ENCODE peak calls at places on chromosome 1, in seven cellular contexts. One of them, this sample, is unnamed. For H3K27me3, the result is how much of the 10 kb centered on the place peaks cover.

GRCh38 chr1:110283677-110284076 is 55.5 kb upstream of the RBM15 start:
- DNase-seq in prostate gland: no peak
- DNase-seq in IMR-90: peak
- DNase-seq in CD4-positive, CD25-positive, alpha-beta regulatory T cell: no peak
- DNase-seq in tibial artery: no peak
- DNase-seq in H7: no peak
- DNase-seq in tibial nerve: no peak
- DNase-seq in this sample: no peak

GRCh38 chr1:241810769-241811402 is 37.1 kb upstream of the EXO1 start:
- DNase-seq in prostate gland: no peak
- DNase-seq in IMR-90: no peak
- DNase-seq in CD4-positive, CD25-positive, alpha-beta regulatory T cell: no peak
- DNase-seq in tibial artery: no peak
- DNase-seq in H7: no peak
- DNase-seq in tibial nerve: no peak
- DNase-seq in this sample: no peak

GRCh38 chr1:212401838-212402582 is 12.7 kb downstream of the PACC1 start:
- DNase-seq in prostate gland: no peak
- DNase-seq in IMR-90: peak
- DNase-seq in CD4-positive, CD25-positive, alpha-beta regulatory T cell: no peak
- DNase-seq in tibial artery: no peak
- DNase-seq in H7: no peak
- DNase-seq in tibial nerve: no peak
- DNase-seq in this sample: no peak

GRCh38 chr1:13699936-13700520 is at the start of gene PRDM2:
- DNase-seq in prostate gland: peak
- DNase-seq in IMR-90: peak
- DNase-seq in CD4-positive, CD25-positive, alpha-beta regulatory T cell: peak
- DNase-seq in tibial artery: peak
- DNase-seq in H7: peak
- DNase-seq in tibial nerve: peak
- DNase-seq in this sample: peak

GRCh38 chr1:61436016-61436415 is 288.9 kb downstream of the TM2D1 start:
- DNase-seq in prostate gland: no peak
- DNase-seq in IMR-90: no peak
- DNase-seq in CD4-positive, CD25-positive, alpha-beta regulatory T cell: no peak
- DNase-seq in tibial artery: no peak
- DNase-seq in H7: no peak
- DNase-seq in tibial nerve: no peak
- DNase-seq in this sample: no peak

GRCh38 chr1:75136921-75137641 is 2.9 kb downstream of the LHX8 start:
- DNase-seq in prostate gland: no peak
- DNase-seq in IMR-90: no peak
- DNase-seq in CD4-positive, CD25-positive, alpha-beta regulatory T cell: no peak
- DNase-seq in tibial artery: no peak
- DNase-seq in H7: peak
- DNase-seq in tibial nerve: no peak
- DNase-seq in this sample: no peak

GRCh38 chr1:74328851-74329250 is 93.7 kb downstream of the TNNI3K start:
- DNase-seq in prostate gland: no peak
- DNase-seq in IMR-90: no peak
- DNase-seq in CD4-positive, CD25-positive, alpha-beta regulatory T cell: no peak
- DNase-seq in tibial artery: no peak
- DNase-seq in H7: no peak
- DNase-seq in tibial nerve: no peak
- DNase-seq in this sample: no peak

GRCh38 chr1:165773324-165773965 is 4.8 kb upstream of the TMCO1 start:
- DNase-seq in prostate gland: no peak
- DNase-seq in IMR-90: peak
- DNase-seq in CD4-positive, CD25-positive, alpha-beta regulatory T cell: no peak
- DNase-seq in tibial artery: no peak
- DNase-seq in H7: no peak
- DNase-seq in tibial nerve: no peak
- DNase-seq in this sample: no peak

GRCh38 chr1:85214654-85215053 is 13.8 kb upstream of the SYDE2 start:
- DNase-seq in prostate gland: no peak
- DNase-seq in IMR-90: no peak
- DNase-seq in CD4-positive, CD25-positive, alpha-beta regulatory T cell: no peak
- DNase-seq in tibial artery: no peak
- DNase-seq in H7: no peak
- DNase-seq in tibial nerve: no peak
- DNase-seq in this sample: no peak

GRCh38 chr1:224540535-224540934 is 75.6 kb upstream of the CNIH3 start:
- DNase-seq in prostate gland: no peak
- DNase-seq in IMR-90: no peak
- DNase-seq in CD4-positive, CD25-positive, alpha-beta regulatory T cell: no peak
- DNase-seq in tibial artery: no peak
- DNase-seq in H7: no peak
- DNase-seq in tibial nerve: no peak
- DNase-seq in this sample: no peak

DNA sequence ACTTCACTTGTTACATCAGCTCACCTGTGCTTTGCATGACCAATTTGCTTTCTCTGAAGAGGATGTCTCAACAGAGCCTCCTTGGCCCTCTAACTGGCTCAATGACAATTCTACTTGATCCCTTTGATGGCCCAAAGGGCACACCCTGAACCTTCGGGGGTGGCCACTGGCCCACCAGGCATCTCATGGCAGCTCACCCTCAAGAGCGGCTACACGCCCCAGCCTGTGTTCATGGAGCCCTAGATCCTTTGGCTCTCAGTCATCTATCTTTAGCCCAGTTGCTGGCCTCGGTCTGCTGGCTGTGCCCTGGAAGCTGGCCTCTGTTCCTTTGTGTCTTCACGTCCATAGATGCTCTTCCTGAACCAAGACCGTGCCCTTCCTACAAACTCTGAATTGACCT is 476.7 kb downstream of the NPHP4 start:
- DNase-seq in prostate gland: no peak
- DNase-seq in IMR-90: no peak
- DNase-seq in CD4-positive, CD25-positive, alpha-beta regulatory T cell: no peak
- DNase-seq in tibial artery: no peak
- DNase-seq in H7: no peak
- DNase-seq in tibial nerve: no peak
- DNase-seq in this sample: no peak
- H3K27me3 ChIP-seq in prostate gland: under half
- H3K27me3 ChIP-seq in IMR-90: under half
- H3K27me3 ChIP-seq in CD4-positive, CD25-positive, alpha-beta regulatory T cell: under half
- H3K27me3 ChIP-seq in tibial artery: under half
- H3K27me3 ChIP-seq in H7: under half
- H3K27me3 ChIP-seq in tibial nerve: under half
- H3K27me3 ChIP-seq in this sample: under half

GRCh38 chr1:10947181-10947580 is 65.3 kb upstream of the TARDBP start:
- DNase-seq in prostate gland: no peak
- DNase-seq in IMR-90: no peak
- DNase-seq in CD4-positive, CD25-positive, alpha-beta regulatory T cell: no peak
- DNase-seq in tibial artery: no peak
- DNase-seq in H7: peak
- DNase-seq in tibial nerve: no peak
- DNase-seq in this sample: no peak

GRCh38 chr1:10947691-10948462 is 64.6 kb upstream of the TARDBP start:
- DNase-seq in prostate gland: no peak
- DNase-seq in IMR-90: no peak
- DNase-seq in CD4-positive, CD25-positive, alpha-beta regulatory T cell: no peak
- DNase-seq in tibial artery: no peak
- DNase-seq in H7: peak
- DNase-seq in tibial nerve: no peak
- DNase-seq in this sample: no peak

GRCh38 chr1:10943991-10944730 is 68.3 kb upstream of the TARDBP start:
- DNase-seq in prostate gland: peak
- DNase-seq in IMR-90: no peak
- DNase-seq in CD4-positive, CD25-positive, alpha-beta regulatory T cell: no peak
- DNase-seq in tibial artery: no peak
- DNase-seq in H7: peak
- DNase-seq in tibial nerve: no peak
- DNase-seq in this sample: peak

GRCh38 chr1:10948463-10948775 is 64.0 kb upstream of the TARDBP start:
- DNase-seq in prostate gland: no peak
- DNase-seq in IMR-90: no peak
- DNase-seq in CD4-positive, CD25-positive, alpha-beta regulatory T cell: no peak
- DNase-seq in tibial artery: no peak
- DNase-seq in H7: no peak
- DNase-seq in tibial nerve: no peak
- DNase-seq in this sample: no peak

DNA sequence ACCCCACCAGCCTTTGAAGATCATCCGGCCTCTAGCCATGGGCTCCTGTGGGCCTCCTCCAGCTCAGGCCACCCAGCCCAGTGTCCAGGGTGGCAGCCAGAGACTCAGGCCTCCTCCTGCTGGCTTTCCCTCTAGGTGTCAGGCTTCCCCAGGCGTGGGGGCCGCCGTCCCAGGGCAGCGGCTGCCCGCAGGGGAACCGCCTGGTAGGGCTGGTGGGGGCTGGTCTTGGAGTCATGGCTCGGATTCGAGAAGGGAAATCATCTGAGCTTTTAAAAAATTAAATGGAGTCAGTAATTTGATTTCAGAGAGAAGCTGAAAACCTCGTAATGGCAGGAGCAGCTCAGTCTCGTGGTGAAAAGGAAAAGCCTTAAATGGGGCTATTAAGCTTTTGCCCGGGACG is 66.5 kb upstream of the TARDBP start:
- DNase-seq in prostate gland: no peak
- DNase-seq in IMR-90: no peak
- DNase-seq in CD4-positive, CD25-positive, alpha-beta regulatory T cell: no peak
- DNase-seq in tibial artery: no peak
- DNase-seq in H7: peak
- DNase-seq in tibial nerve: no peak
- DNase-seq in this sample: no peak
- H3K4me3 ChIP-seq in prostate gland: no peak
- H3K4me3 ChIP-seq in IMR-90: no peak
- H3K4me3 ChIP-seq in CD4-positive, CD25-positive, alpha-beta regulatory T cell: no peak
- H3K4me3 ChIP-seq in tibial artery: no peak
- H3K4me3 ChIP-seq in H7: no peak
- H3K4me3 ChIP-seq in tibial nerve: no peak
- H3K4me3 ChIP-seq in this sample: no peak

GRCh38 chr1:29410476-29410875 is 174.2 kb downstream of the PTPRU start:
- DNase-seq in prostate gland: no peak
- DNase-seq in IMR-90: no peak
- DNase-seq in CD4-positive, CD25-positive, alpha-beta regulatory T cell: no peak
- DNase-seq in tibial artery: no peak
- DNase-seq in H7: no peak
- DNase-seq in tibial nerve: no peak
- DNase-seq in this sample: no peak
- H3K27me3 ChIP-seq in prostate gland: under half
- H3K27me3 ChIP-seq in IMR-90: under half
- H3K27me3 ChIP-seq in CD4-positive, CD25-positive, alpha-beta regulatory T cell: under half
- H3K27me3 ChIP-seq in tibial artery: under half
- H3K27me3 ChIP-seq in H7: under half
- H3K27me3 ChIP-seq in tibial nerve: under half
- H3K27me3 ChIP-seq in this sample: under half

GRCh38 chr1:147717051-147717705 is 43.2 kb downstream of the GJA5 start:
- DNase-seq in prostate gland: peak
- DNase-seq in IMR-90: no peak
- DNase-seq in CD4-positive, CD25-positive, alpha-beta regulatory T cell: no peak
- DNase-seq in tibial artery: no peak
- DNase-seq in H7: no peak
- DNase-seq in tibial nerve: no peak
- DNase-seq in this sample: no peak
- H3K4me3 ChIP-seq in prostate gland: no peak
- H3K4me3 ChIP-seq in IMR-90: no peak
- H3K4me3 ChIP-seq in CD4-positive, CD25-positive, alpha-beta regulatory T cell: no peak
- H3K4me3 ChIP-seq in tibial artery: no peak
- H3K4me3 ChIP-seq in H7: no peak
- H3K4me3 ChIP-seq in tibial nerve: no peak
- H3K4me3 ChIP-seq in this sample: no peak

GRCh38 chr1:118991448-118991847 is 3.3 kb upstream of the TBX15 start:
- DNase-seq in prostate gland: no peak
- DNase-seq in IMR-90: no peak
- DNase-seq in CD4-positive, CD25-positive, alpha-beta regulatory T cell: no peak
- DNase-seq in tibial artery: no peak
- DNase-seq in H7: peak
- DNase-seq in tibial nerve: no peak
- DNase-seq in this sample: no peak
- H3K27me3 ChIP-seq in prostate gland: half or more
- H3K27me3 ChIP-seq in IMR-90: half or more
- H3K27me3 ChIP-seq in CD4-positive, CD25-positive, alpha-beta regulatory T cell: under half
- H3K27me3 ChIP-seq in tibial artery: under half
- H3K27me3 ChIP-seq in H7: half or more
- H3K27me3 ChIP-seq in tibial nerve: under half
- H3K27me3 ChIP-seq in this sample: under half

GRCh38 chr1:168178227-168178637 is 530 bp upstream of the TIPRL start:
- DNase-seq in prostate gland: no peak
- DNase-seq in IMR-90: no peak
- DNase-seq in CD4-positive, CD25-positive, alpha-beta regulatory T cell: no peak
- DNase-seq in tibial artery: no peak
- DNase-seq in H7: no peak
- DNase-seq in tibial nerve: no peak
- DNase-seq in this sample: no peak

GRCh38 chr1:168179411-168180147 is 817 bp downstream of the TIPRL start:
- DNase-seq in prostate gland: no peak
- DNase-seq in IMR-90: peak
- DNase-seq in CD4-positive, CD25-positive, alpha-beta regulatory T cell: no peak
- DNase-seq in tibial artery: no peak
- DNase-seq in H7: peak
- DNase-seq in tibial nerve: no peak
- DNase-seq in this sample: no peak

GRCh38 chr1:168178638-168179410 is at the start of gene TIPRL:
- DNase-seq in prostate gland: peak
- DNase-seq in IMR-90: peak
- DNase-seq in CD4-positive, CD25-positive, alpha-beta regulatory T cell: peak
- DNase-seq in tibial artery: peak
- DNase-seq in H7: peak
- DNase-seq in tibial nerve: peak
- DNase-seq in this sample: peak

DNA sequence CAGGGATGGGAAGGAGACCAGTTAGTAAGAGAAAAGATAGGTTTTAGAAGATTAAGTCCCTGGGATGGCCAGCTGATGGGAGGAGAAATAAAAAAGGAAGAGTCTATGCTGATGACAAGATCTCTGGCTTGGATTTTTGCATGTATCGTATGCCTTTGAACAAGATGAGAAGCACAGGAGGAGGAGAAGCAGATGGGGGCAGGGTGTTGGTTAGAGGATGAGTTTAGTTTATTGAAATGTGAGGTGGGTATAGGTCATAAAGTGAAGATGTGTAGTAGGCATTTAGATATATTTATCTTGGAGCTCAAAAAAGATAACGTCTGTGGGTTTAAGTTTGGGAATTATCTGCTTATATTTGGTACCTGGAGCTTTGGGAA is 1.4 kb downstream of the TIPRL start:
- DNase-seq in prostate gland: no peak
- DNase-seq in IMR-90: no peak
- DNase-seq in CD4-positive, CD25-positive, alpha-beta regulatory T cell: no peak
- DNase-seq in tibial artery: no peak
- DNase-seq in H7: no peak
- DNase-seq in tibial nerve: no peak
- DNase-seq in this sample: no peak
- H3K4me3 ChIP-seq in prostate gland: peak
- H3K4me3 ChIP-seq in IMR-90: peak
- H3K4me3 ChIP-seq in CD4-positive, CD25-positive, alpha-beta regulatory T cell: peak
- H3K4me3 ChIP-seq in tibial artery: peak
- H3K4me3 ChIP-seq in H7: peak
- H3K4me3 ChIP-seq in tibial nerve: peak
- H3K4me3 ChIP-seq in this sample: peak

This sample was measured in aorta.